ENCODE peak calls at places on chromosomes 12 and 14, in five cellular contexts. One of them, this sample, is unnamed. For H3K36me3, the result is how much of the 10 kb centered on the place peaks cover.

GRCh38 chr14:66395300-66395699 is 90.9 kb upstream of the CCDC196 start:
- DNase-seq in gastrocnemius medialis: no peak
- DNase-seq in Caco-2: no peak
- DNase-seq in Panc1: no peak
- DNase-seq in heart left ventricle: no peak
- DNase-seq in this sample: no peak

GRCh38 chr14:69094481-69094880 is 58.4 kb downstream of the DCAF5 start:
- DNase-seq in Caco-2: no peak
- DNase-seq in gastrocnemius medialis: no peak
- DNase-seq in Panc1: no peak
- DNase-seq in heart left ventricle: no peak
- DNase-seq in this sample: no peak

GRCh38 chr12:40726366-40726765 is 34.1 kb downstream of the CNTN1 start:
- DNase-seq in Caco-2: no peak
- DNase-seq in heart left ventricle: no peak
- DNase-seq in Panc1: no peak
- DNase-seq in gastrocnemius medialis: no peak
- DNase-seq in this sample: no peak

GRCh38 chr12:53950789-53951576 is 3.7 kb upstream of the HOXC12 start:
- DNase-seq in Caco-2: no peak
- DNase-seq in gastrocnemius medialis: no peak
- DNase-seq in Panc1: no peak
- DNase-seq in heart left ventricle: no peak
- DNase-seq in this sample: no peak

GRCh38 chr12:57320639-57321038 is 69.7 kb upstream of the STAC3 start:
- DNase-seq in Panc1: no peak
- DNase-seq in Caco-2: no peak
- DNase-seq in gastrocnemius medialis: no peak
- DNase-seq in heart left ventricle: no peak
- DNase-seq in this sample: no peak

GRCh38 chr12:92419201-92419600 is 273.6 kb upstream of the BTG1 start:
- DNase-seq in Panc1: no peak
- DNase-seq in Caco-2: no peak
- DNase-seq in heart left ventricle: no peak
- DNase-seq in gastrocnemius medialis: no peak
- DNase-seq in this sample: no peak

GRCh38 chr14:90518075-90518940 is 121.5 kb downstream of the CALM1 start:
- DNase-seq in heart left ventricle: peak
- DNase-seq in Caco-2: no peak
- DNase-seq in gastrocnemius medialis: no peak
- DNase-seq in Panc1: no peak
- DNase-seq in this sample: no peak

GRCh38 chr14:29217813-29218450 is 451.3 kb downstream of the FOXG1 start:
- DNase-seq in Panc1: no peak
- DNase-seq in gastrocnemius medialis: no peak
- DNase-seq in Caco-2: no peak
- DNase-seq in heart left ventricle: no peak
- DNase-seq in this sample: no peak

GRCh38 chr12:71591601-71592000 is 72.0 kb downstream of the ZFC3H1 start:
- DNase-seq in Panc1: no peak
- DNase-seq in Caco-2: no peak
- DNase-seq in heart left ventricle: no peak
- DNase-seq in gastrocnemius medialis: no peak
- DNase-seq in this sample: no peak

GRCh38 chr12:10170199-10170598 is 1.7 kb downstream of the OLR1 start:
- DNase-seq in Caco-2: no peak
- DNase-seq in heart left ventricle: no peak
- DNase-seq in gastrocnemius medialis: no peak
- DNase-seq in Panc1: no peak
- DNase-seq in this sample: no peak

GRCh38 chr12:112796067-112796466 is 4.5 kb downstream of the RPH3A start:
- DNase-seq in heart left ventricle: no peak
- DNase-seq in gastrocnemius medialis: no peak
- DNase-seq in Caco-2: no peak
- DNase-seq in Panc1: no peak
- DNase-seq in this sample: no peak

GRCh38 chr12:71070416-71071155 is 87.2 kb downstream of the TSPAN8 start:
- DNase-seq in Caco-2: no peak
- DNase-seq in heart left ventricle: no peak
- DNase-seq in gastrocnemius medialis: no peak
- DNase-seq in Panc1: no peak
- DNase-seq in this sample: no peak

GRCh38 chr14:50813544-50813863 is 17.5 kb downstream of the NIN start:
- DNase-seq in Panc1: no peak
- DNase-seq in Caco-2: no peak
- DNase-seq in heart left ventricle: no peak
- DNase-seq in gastrocnemius medialis: no peak
- DNase-seq in this sample: no peak

GRCh38 chr12:79083181-79083580 is 218.6 kb downstream of the SYT1 start:
- DNase-seq in Panc1: no peak
- DNase-seq in gastrocnemius medialis: no peak
- DNase-seq in Caco-2: no peak
- DNase-seq in heart left ventricle: no peak
- DNase-seq in this sample: no peak

GRCh38 chr12:4288296-4289019 is 14.9 kb downstream of the CCND2 start:
- DNase-seq in Panc1: no peak
- DNase-seq in heart left ventricle: no peak
- DNase-seq in gastrocnemius medialis: no peak
- DNase-seq in Caco-2: peak
- DNase-seq in this sample: no peak

GRCh38 chr14:50047274-50047676 is 69.1 kb downstream of the VCPKMT start:
- DNase-seq in Caco-2: peak
- DNase-seq in Panc1: no peak
- DNase-seq in heart left ventricle: no peak
- DNase-seq in gastrocnemius medialis: no peak
- DNase-seq in this sample: peak

GRCh38 chr12:553216-554000 is 93.7 kb downstream of the B4GALNT3 start:
- DNase-seq in gastrocnemius medialis: no peak
- DNase-seq in Caco-2: no peak
- DNase-seq in Panc1: no peak
- DNase-seq in heart left ventricle: no peak
- DNase-seq in this sample: no peak

GRCh38 chr14:32513571-32514009 is 184.5 kb downstream of the AKAP6 start:
- DNase-seq in gastrocnemius medialis: no peak
- DNase-seq in Panc1: no peak
- DNase-seq in Caco-2: no peak
- DNase-seq in heart left ventricle: no peak
- DNase-seq in this sample: no peak

GRCh38 chr12:116713529-116713928 is 24.3 kb downstream of the SPRING1 start:
- DNase-seq in gastrocnemius medialis: no peak
- DNase-seq in Caco-2: no peak
- DNase-seq in Panc1: no peak
- DNase-seq in heart left ventricle: no peak
- DNase-seq in this sample: no peak

GRCh38 chr12:97134495-97134894 is 227.4 kb downstream of the NEDD1 start:
- DNase-seq in Panc1: no peak
- DNase-seq in gastrocnemius medialis: no peak
- DNase-seq in heart left ventricle: no peak
- DNase-seq in Caco-2: no peak
- DNase-seq in this sample: no peak

GRCh38 chr12:122503147-122503751 is 2.5 kb upstream of the ZCCHC8 start:
- DNase-seq in heart left ventricle: no peak
- DNase-seq in gastrocnemius medialis: no peak
- DNase-seq in Caco-2: no peak
- DNase-seq in Panc1: no peak
- DNase-seq in this sample: no peak

GRCh38 chr14:105067140-105067968 is 2.1 kb upstream of the GPR132 start:
- DNase-seq in gastrocnemius medialis: no peak
- DNase-seq in Panc1: no peak
- DNase-seq in Caco-2: no peak
- DNase-seq in heart left ventricle: no peak
- DNase-seq in this sample: no peak

GRCh38 chr12:2851931-2852330 is 4.9 kb downstream of the TEX52 start:
- DNase-seq in gastrocnemius medialis: no peak
- DNase-seq in heart left ventricle: no peak
- DNase-seq in Caco-2: no peak
- DNase-seq in Panc1: no peak
- DNase-seq in this sample: no peak

GRCh38 chr14:32896979-32897723 is 41.5 kb upstream of the NPAS3 start:
- DNase-seq in Caco-2: no peak
- DNase-seq in Panc1: peak
- DNase-seq in gastrocnemius medialis: no peak
- DNase-seq in heart left ventricle: no peak
- DNase-seq in this sample: no peak

GRCh38 chr12:32301216-32301615 is 98.1 kb upstream of the FGD4 start:
- DNase-seq in gastrocnemius medialis: no peak
- DNase-seq in Panc1: no peak
- DNase-seq in Caco-2: no peak
- DNase-seq in heart left ventricle: no peak
- DNase-seq in this sample: no peak

GRCh38 chr12:94614288-94614721 is 36.1 kb downstream of the TMCC3 start:
- DNase-seq in Caco-2: peak
- DNase-seq in gastrocnemius medialis: no peak
- DNase-seq in heart left ventricle: no peak
- DNase-seq in Panc1: no peak
- DNase-seq in this sample: no peak

GRCh38 chr14:32608880-32609279 is 279.8 kb downstream of the AKAP6 start:
- DNase-seq in Caco-2: no peak
- DNase-seq in heart left ventricle: no peak
- DNase-seq in gastrocnemius medialis: no peak
- DNase-seq in Panc1: no peak
- DNase-seq in this sample: no peak

GRCh38 chr14:90467501-90467900 is 70.7 kb downstream of the CALM1 start:
- DNase-seq in gastrocnemius medialis: no peak
- DNase-seq in Panc1: no peak
- DNase-seq in heart left ventricle: no peak
- DNase-seq in Caco-2: no peak
- DNase-seq in this sample: no peak

GRCh38 chr14:94129758-94130414 is 482 bp upstream of the IFI27L2 start:
- DNase-seq in Caco-2: no peak
- DNase-seq in gastrocnemius medialis: no peak
- DNase-seq in heart left ventricle: peak
- DNase-seq in Panc1: no peak
- DNase-seq in this sample: no peak

GRCh38 chr12:50285253-50285652 is 1.9 kb upstream of the LIMA1 start:
- DNase-seq in gastrocnemius medialis: no peak
- DNase-seq in Caco-2: no peak
- DNase-seq in Panc1: no peak
- DNase-seq in heart left ventricle: no peak
- DNase-seq in this sample: no peak

GRCh38 chr12:50283924-50284236 is 560 bp upstream of the LIMA1 start:
- DNase-seq in Panc1: no peak
- DNase-seq in gastrocnemius medialis: peak
- DNase-seq in Caco-2: no peak
- DNase-seq in heart left ventricle: no peak
- DNase-seq in this sample: no peak

GRCh38 chr12:50287271-50287670 is 4.0 kb upstream of the LIMA1 start:
- DNase-seq in Caco-2: no peak
- DNase-seq in gastrocnemius medialis: no peak
- DNase-seq in Panc1: no peak
- DNase-seq in heart left ventricle: no peak
- DNase-seq in this sample: no peak

GRCh38 chr12:50282581-50283229 is 615 bp downstream of the LIMA1 start:
- DNase-seq in heart left ventricle: no peak
- DNase-seq in Panc1: no peak
- DNase-seq in Caco-2: no peak
- DNase-seq in gastrocnemius medialis: peak
- DNase-seq in this sample: no peak

DNA sequence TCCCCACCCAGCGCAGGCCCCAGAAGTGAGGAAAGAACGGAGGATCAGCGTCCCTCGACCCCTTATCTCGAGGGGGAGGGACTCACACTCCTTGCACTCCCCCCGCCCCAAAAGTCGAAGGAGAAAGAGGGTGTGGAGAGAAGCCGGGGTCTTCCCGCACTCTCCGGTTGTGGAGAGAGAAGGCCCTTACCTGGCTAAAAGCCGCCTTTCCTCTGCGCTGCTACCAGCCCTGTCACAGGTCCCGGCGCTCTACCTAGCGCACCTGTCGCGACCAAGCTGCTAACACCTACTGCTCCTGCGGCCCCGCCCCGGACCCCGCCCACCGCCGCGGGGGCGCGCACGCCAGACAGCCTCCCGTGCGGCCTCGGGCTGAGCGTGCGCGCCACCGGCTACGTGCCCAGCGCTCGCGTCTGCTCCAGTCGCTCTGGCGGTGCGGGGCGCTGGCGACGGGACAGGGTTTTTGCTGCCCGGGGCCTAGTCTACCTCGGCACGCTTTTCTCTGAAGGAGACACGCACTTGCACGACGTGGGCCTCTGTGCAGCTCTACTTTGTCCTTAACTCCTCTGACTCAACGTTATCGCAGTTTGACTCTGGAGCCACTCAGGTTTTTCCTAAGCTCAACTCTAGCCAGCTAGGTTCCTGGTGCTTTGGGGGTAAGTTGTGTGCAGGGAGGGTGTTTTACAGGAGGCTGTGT is at the start of gene LIMA1:
- DNase-seq in heart left ventricle: peak
- DNase-seq in Caco-2: peak
- DNase-seq in Panc1: no peak
- DNase-seq in gastrocnemius medialis: peak
- DNase-seq in this sample: peak
- TF ChIP-seq CTCF in heart left ventricle: peak
- TF ChIP-seq CTCF in Caco-2: peak
- TF ChIP-seq CTCF in Panc1: peak
- TF ChIP-seq CTCF in gastrocnemius medialis: peak
- TF ChIP-seq CTCF in this sample: no peak

GRCh38 chr12:115710104-115710564 is 567.4 kb downstream of the MED13L start:
- DNase-seq in gastrocnemius medialis: peak
- DNase-seq in Panc1: no peak
- DNase-seq in heart left ventricle: peak
- DNase-seq in Caco-2: no peak
- DNase-seq in this sample: peak

GRCh38 chr12:115712676-115713075 is 564.8 kb downstream of the MED13L start:
- DNase-seq in heart left ventricle: no peak
- DNase-seq in gastrocnemius medialis: no peak
- DNase-seq in Panc1: no peak
- DNase-seq in Caco-2: no peak
- DNase-seq in this sample: no peak

GRCh38 chr12:115709410-115710065 is 568.0 kb downstream of the MED13L start:
- DNase-seq in heart left ventricle: peak
- DNase-seq in gastrocnemius medialis: peak
- DNase-seq in Caco-2: no peak
- DNase-seq in Panc1: no peak
- DNase-seq in this sample: peak
- H3K36me3 ChIP-seq in heart left ventricle: under half
- H3K36me3 ChIP-seq in gastrocnemius medialis: under half
- H3K36me3 ChIP-seq in Caco-2: under half
- H3K36me3 ChIP-seq in Panc1: under half
- H3K36me3 ChIP-seq in this sample: under half

GRCh38 chr12:46383654-46384450 is 11.3 kb upstream of the SLC38A2 start:
- DNase-seq in Panc1: no peak
- DNase-seq in gastrocnemius medialis: peak
- DNase-seq in heart left ventricle: peak
- DNase-seq in Caco-2: peak
- DNase-seq in this sample: peak
- TF ChIP-seq CTCF in Panc1: peak
- TF ChIP-seq CTCF in gastrocnemius medialis: peak
- TF ChIP-seq CTCF in heart left ventricle: peak
- TF ChIP-seq CTCF in Caco-2: no peak
- TF ChIP-seq CTCF in this sample: no peak

DNA sequence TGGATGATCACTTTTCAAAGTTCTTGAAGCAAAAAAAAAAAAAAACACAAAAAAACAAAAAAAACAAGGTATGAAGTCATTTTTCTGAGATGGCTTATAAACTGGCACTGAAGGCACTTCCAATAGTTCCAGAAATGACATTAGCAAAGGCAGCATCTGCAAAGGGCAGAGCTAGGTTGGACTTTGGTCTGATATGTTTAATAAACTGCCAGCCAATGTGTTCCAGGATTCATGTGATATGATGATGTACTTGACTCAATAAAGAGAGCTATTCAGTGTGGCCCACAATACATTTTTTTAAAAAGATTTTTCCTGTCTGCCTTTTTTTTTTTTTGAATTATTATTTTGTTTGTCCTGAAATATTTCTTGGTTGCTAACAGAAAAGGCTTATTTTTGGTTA is 79.6 kb downstream of the VRK1 start:
- DNase-seq in Panc1: no peak
- DNase-seq in heart left ventricle: no peak
- DNase-seq in Caco-2: no peak
- DNase-seq in gastrocnemius medialis: no peak
- DNase-seq in this sample: no peak
- H3K36me3 ChIP-seq in Panc1: under half
- H3K36me3 ChIP-seq in heart left ventricle: under half
- H3K36me3 ChIP-seq in Caco-2: under half
- H3K36me3 ChIP-seq in gastrocnemius medialis: under half
- H3K36me3 ChIP-seq in this sample: under half